ENCODE peak calls at places on chromosomes 1 and 21, in eight cellular contexts. One of them, this sample, is unnamed.

GRCh38 chr1:168801032-168801745 is 72.2 kb upstream of the DPT start:
- DNase-seq in esophagus squamous epithelium: no peak
- DNase-seq in psoas muscle: no peak
- DNase-seq in fibroblast of lung: peak
- DNase-seq in hepatocyte: peak
- DNase-seq in glutamatergic neuron: no peak
- DNase-seq in astrocyte of the spinal cord: no peak
- DNase-seq in colonic mucosa: no peak
- DNase-seq in this sample: no peak

GRCh38 chr1:8858888-8859706 is 19.4 kb downstream of the ENO1 start:
- DNase-seq in esophagus squamous epithelium: no peak
- DNase-seq in glutamatergic neuron: peak
- DNase-seq in colonic mucosa: peak
- DNase-seq in psoas muscle: no peak
- DNase-seq in hepatocyte: peak
- DNase-seq in astrocyte of the spinal cord: peak
- DNase-seq in fibroblast of lung: peak
- DNase-seq in this sample: no peak

GRCh38 chr1:1946540-1946939 is 27.5 kb upstream of the TMEM52 start:
- DNase-seq in glutamatergic neuron: no peak
- DNase-seq in esophagus squamous epithelium: no peak
- DNase-seq in colonic mucosa: no peak
- DNase-seq in astrocyte of the spinal cord: no peak
- DNase-seq in psoas muscle: peak
- DNase-seq in fibroblast of lung: peak
- DNase-seq in hepatocyte: no peak
- DNase-seq in this sample: no peak

GRCh38 chr1:61533546-61533945 is 191.4 kb downstream of the TM2D1 start:
- DNase-seq in psoas muscle: no peak
- DNase-seq in colonic mucosa: no peak
- DNase-seq in hepatocyte: no peak
- DNase-seq in astrocyte of the spinal cord: no peak
- DNase-seq in glutamatergic neuron: no peak
- DNase-seq in fibroblast of lung: no peak
- DNase-seq in esophagus squamous epithelium: no peak
- DNase-seq in this sample: no peak

GRCh38 chr1:220528679-220529529 is 968 bp downstream of the MARK1 start:
- DNase-seq in astrocyte of the spinal cord: no peak
- DNase-seq in colonic mucosa: peak
- DNase-seq in esophagus squamous epithelium: no peak
- DNase-seq in hepatocyte: peak
- DNase-seq in glutamatergic neuron: peak
- DNase-seq in fibroblast of lung: no peak
- DNase-seq in psoas muscle: no peak
- DNase-seq in this sample: peak

GRCh38 chr1:165600793-165601192 is 30.2 kb upstream of the MGST3 start:
- DNase-seq in glutamatergic neuron: no peak
- DNase-seq in colonic mucosa: no peak
- DNase-seq in psoas muscle: no peak
- DNase-seq in hepatocyte: no peak
- DNase-seq in astrocyte of the spinal cord: no peak
- DNase-seq in fibroblast of lung: no peak
- DNase-seq in esophagus squamous epithelium: no peak
- DNase-seq in this sample: no peak

GRCh38 chr1:3251099-3251809 is 182.3 kb downstream of the PRDM16 start:
- DNase-seq in fibroblast of lung: no peak
- DNase-seq in colonic mucosa: no peak
- DNase-seq in astrocyte of the spinal cord: no peak
- DNase-seq in psoas muscle: no peak
- DNase-seq in esophagus squamous epithelium: no peak
- DNase-seq in glutamatergic neuron: no peak
- DNase-seq in hepatocyte: peak
- DNase-seq in this sample: no peak

GRCh38 chr1:228181105-228181504 is 15.5 kb downstream of the IBA57 start:
- DNase-seq in hepatocyte: no peak
- DNase-seq in fibroblast of lung: no peak
- DNase-seq in astrocyte of the spinal cord: no peak
- DNase-seq in psoas muscle: no peak
- DNase-seq in colonic mucosa: no peak
- DNase-seq in esophagus squamous epithelium: no peak
- DNase-seq in glutamatergic neuron: no peak
- DNase-seq in this sample: peak

GRCh38 chr1:41679994-41680393 is 195.5 kb upstream of the EDN2 start:
- DNase-seq in colonic mucosa: no peak
- DNase-seq in esophagus squamous epithelium: no peak
- DNase-seq in fibroblast of lung: no peak
- DNase-seq in astrocyte of the spinal cord: no peak
- DNase-seq in hepatocyte: no peak
- DNase-seq in psoas muscle: no peak
- DNase-seq in glutamatergic neuron: no peak
- DNase-seq in this sample: no peak

GRCh38 chr1:197265168-197265567 is 2.9 kb upstream of the CRB1 start:
- DNase-seq in astrocyte of the spinal cord: no peak
- DNase-seq in hepatocyte: no peak
- DNase-seq in esophagus squamous epithelium: no peak
- DNase-seq in glutamatergic neuron: no peak
- DNase-seq in psoas muscle: no peak
- DNase-seq in colonic mucosa: no peak
- DNase-seq in fibroblast of lung: no peak
- DNase-seq in this sample: no peak

DNA sequence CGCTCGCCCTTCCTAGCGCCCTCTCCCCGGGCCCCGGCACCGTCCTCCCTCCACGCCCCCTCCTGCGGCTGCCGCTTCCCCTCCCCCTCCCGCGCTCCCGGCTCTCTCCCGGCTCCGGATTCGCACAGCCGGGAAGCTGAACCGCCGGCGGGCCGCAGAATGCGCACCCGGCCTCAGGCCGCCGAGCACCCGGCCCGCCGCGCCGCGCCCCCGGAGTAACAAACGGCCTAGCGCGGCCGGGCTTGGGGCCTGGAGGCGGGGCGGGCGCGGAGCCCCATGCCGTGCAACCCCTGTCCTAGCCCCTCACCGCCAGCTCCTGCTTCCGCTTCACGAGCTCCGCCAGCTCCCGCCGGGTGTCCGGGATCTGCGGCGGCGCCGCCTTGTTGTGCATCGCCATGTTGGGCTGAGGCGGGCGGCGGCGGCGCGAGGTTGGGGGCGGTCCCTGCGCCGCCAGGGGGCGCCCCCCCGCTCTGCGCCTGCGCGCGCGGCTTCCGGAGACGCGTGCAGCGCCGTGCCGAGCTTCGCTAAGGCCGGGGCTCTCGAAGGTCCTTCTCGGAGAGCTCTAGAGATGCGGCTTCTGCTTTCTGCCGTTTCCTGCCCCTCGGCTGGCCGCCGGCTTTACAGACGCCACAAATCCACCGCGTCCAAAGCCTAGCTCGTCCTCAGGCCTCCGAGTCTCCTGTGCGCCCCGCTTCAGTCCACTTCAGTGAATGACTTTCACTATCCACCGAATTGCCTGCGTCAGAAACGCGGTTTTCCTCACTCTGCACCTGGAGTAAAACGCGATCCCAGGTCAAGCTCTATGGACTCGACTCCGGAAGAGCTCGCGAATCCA is at the start of gene MEAF6:
- DNase-seq in colonic mucosa: peak
- DNase-seq in glutamatergic neuron: peak
- DNase-seq in astrocyte of the spinal cord: peak
- DNase-seq in hepatocyte: peak
- DNase-seq in psoas muscle: peak
- DNase-seq in esophagus squamous epithelium: peak
- DNase-seq in fibroblast of lung: peak
- DNase-seq in this sample: peak
- TF ChIP-seq CTCF in colonic mucosa: peak
- TF ChIP-seq CTCF in glutamatergic neuron: peak
- TF ChIP-seq CTCF in astrocyte of the spinal cord: peak
- TF ChIP-seq CTCF in hepatocyte: peak
- TF ChIP-seq CTCF in psoas muscle: peak
- TF ChIP-seq CTCF in esophagus squamous epithelium: peak
- TF ChIP-seq CTCF in fibroblast of lung: no peak
- TF ChIP-seq CTCF in this sample: peak

GRCh38 chr1:65022264-65022663 is 55.9 kb upstream of the JAK1 start:
- DNase-seq in glutamatergic neuron: no peak
- DNase-seq in colonic mucosa: no peak
- DNase-seq in astrocyte of the spinal cord: no peak
- DNase-seq in esophagus squamous epithelium: no peak
- DNase-seq in psoas muscle: no peak
- DNase-seq in hepatocyte: no peak
- DNase-seq in fibroblast of lung: no peak
- DNase-seq in this sample: no peak

GRCh38 chr1:65025794-65026193 is 59.4 kb upstream of the JAK1 start:
- DNase-seq in esophagus squamous epithelium: no peak
- DNase-seq in psoas muscle: no peak
- DNase-seq in glutamatergic neuron: no peak
- DNase-seq in astrocyte of the spinal cord: no peak
- DNase-seq in fibroblast of lung: no peak
- DNase-seq in colonic mucosa: no peak
- DNase-seq in hepatocyte: no peak
- DNase-seq in this sample: no peak

GRCh38 chr1:65026235-65026634 is 59.9 kb upstream of the JAK1 start:
- DNase-seq in esophagus squamous epithelium: no peak
- DNase-seq in colonic mucosa: no peak
- DNase-seq in fibroblast of lung: no peak
- DNase-seq in hepatocyte: no peak
- DNase-seq in psoas muscle: no peak
- DNase-seq in astrocyte of the spinal cord: no peak
- DNase-seq in glutamatergic neuron: no peak
- DNase-seq in this sample: no peak

GRCh38 chr1:65021792-65022191 is 55.4 kb upstream of the JAK1 start:
- DNase-seq in colonic mucosa: no peak
- DNase-seq in glutamatergic neuron: no peak
- DNase-seq in psoas muscle: no peak
- DNase-seq in esophagus squamous epithelium: no peak
- DNase-seq in hepatocyte: no peak
- DNase-seq in astrocyte of the spinal cord: no peak
- DNase-seq in fibroblast of lung: no peak
- DNase-seq in this sample: no peak

GRCh38 chr1:65020774-65021173 is 54.4 kb upstream of the JAK1 start:
- DNase-seq in psoas muscle: no peak
- DNase-seq in colonic mucosa: no peak
- DNase-seq in esophagus squamous epithelium: no peak
- DNase-seq in hepatocyte: no peak
- DNase-seq in glutamatergic neuron: no peak
- DNase-seq in fibroblast of lung: no peak
- DNase-seq in astrocyte of the spinal cord: no peak
- DNase-seq in this sample: no peak
- TF ChIP-seq CTCF in psoas muscle: peak
- TF ChIP-seq CTCF in colonic mucosa: no peak
- TF ChIP-seq CTCF in esophagus squamous epithelium: no peak
- TF ChIP-seq CTCF in hepatocyte: peak
- TF ChIP-seq CTCF in glutamatergic neuron: no peak
- TF ChIP-seq CTCF in fibroblast of lung: peak
- TF ChIP-seq CTCF in astrocyte of the spinal cord: peak
- TF ChIP-seq CTCF in this sample: no peak

GRCh38 chr1:147515046-147515869 is 26.0 kb upstream of the BCL9 start:
- DNase-seq in hepatocyte: peak
- DNase-seq in astrocyte of the spinal cord: peak
- DNase-seq in fibroblast of lung: peak
- DNase-seq in psoas muscle: no peak
- DNase-seq in glutamatergic neuron: no peak
- DNase-seq in colonic mucosa: peak
- DNase-seq in esophagus squamous epithelium: no peak
- DNase-seq in this sample: no peak
- TF ChIP-seq CTCF in hepatocyte: peak
- TF ChIP-seq CTCF in astrocyte of the spinal cord: no peak
- TF ChIP-seq CTCF in fibroblast of lung: no peak
- TF ChIP-seq CTCF in psoas muscle: peak
- TF ChIP-seq CTCF in glutamatergic neuron: no peak
- TF ChIP-seq CTCF in colonic mucosa: peak
- TF ChIP-seq CTCF in esophagus squamous epithelium: no peak
- TF ChIP-seq CTCF in this sample: no peak

GRCh38 chr1:230632273-230632873 is 9.9 kb upstream of the COG2 start:
- DNase-seq in astrocyte of the spinal cord: no peak
- DNase-seq in psoas muscle: no peak
- DNase-seq in glutamatergic neuron: no peak
- DNase-seq in hepatocyte: peak
- DNase-seq in esophagus squamous epithelium: no peak
- DNase-seq in colonic mucosa: peak
- DNase-seq in fibroblast of lung: peak
- DNase-seq in this sample: no peak
- TF ChIP-seq CTCF in astrocyte of the spinal cord: peak
- TF ChIP-seq CTCF in psoas muscle: no peak
- TF ChIP-seq CTCF in glutamatergic neuron: peak
- TF ChIP-seq CTCF in hepatocyte: peak
- TF ChIP-seq CTCF in esophagus squamous epithelium: no peak
- TF ChIP-seq CTCF in colonic mucosa: peak
- TF ChIP-seq CTCF in fibroblast of lung: peak
- TF ChIP-seq CTCF in this sample: no peak

GRCh38 chr1:161171696-161172095 is 5.5 kb downstream of the PPOX start:
- DNase-seq in astrocyte of the spinal cord: no peak
- DNase-seq in hepatocyte: no peak
- DNase-seq in colonic mucosa: no peak
- DNase-seq in esophagus squamous epithelium: no peak
- DNase-seq in psoas muscle: no peak
- DNase-seq in glutamatergic neuron: no peak
- DNase-seq in fibroblast of lung: no peak
- DNase-seq in this sample: no peak

GRCh38 chr1:161172776-161173376 is 4.4 kb downstream of the B4GALT3 start:
- DNase-seq in psoas muscle: peak
- DNase-seq in esophagus squamous epithelium: no peak
- DNase-seq in fibroblast of lung: peak
- DNase-seq in astrocyte of the spinal cord: peak
- DNase-seq in glutamatergic neuron: no peak
- DNase-seq in colonic mucosa: no peak
- DNase-seq in hepatocyte: no peak
- DNase-seq in this sample: no peak

GRCh38 chr1:161172349-161172748 is 5.0 kb downstream of the B4GALT3 start:
- DNase-seq in astrocyte of the spinal cord: no peak
- DNase-seq in esophagus squamous epithelium: no peak
- DNase-seq in hepatocyte: no peak
- DNase-seq in glutamatergic neuron: no peak
- DNase-seq in fibroblast of lung: no peak
- DNase-seq in colonic mucosa: no peak
- DNase-seq in psoas muscle: no peak
- DNase-seq in this sample: no peak

GRCh38 chr1:161168906-161169305 is 2.7 kb downstream of the PPOX start:
- DNase-seq in astrocyte of the spinal cord: no peak
- DNase-seq in colonic mucosa: no peak
- DNase-seq in glutamatergic neuron: no peak
- DNase-seq in fibroblast of lung: no peak
- DNase-seq in esophagus squamous epithelium: no peak
- DNase-seq in psoas muscle: no peak
- DNase-seq in hepatocyte: no peak
- DNase-seq in this sample: no peak

DNA sequence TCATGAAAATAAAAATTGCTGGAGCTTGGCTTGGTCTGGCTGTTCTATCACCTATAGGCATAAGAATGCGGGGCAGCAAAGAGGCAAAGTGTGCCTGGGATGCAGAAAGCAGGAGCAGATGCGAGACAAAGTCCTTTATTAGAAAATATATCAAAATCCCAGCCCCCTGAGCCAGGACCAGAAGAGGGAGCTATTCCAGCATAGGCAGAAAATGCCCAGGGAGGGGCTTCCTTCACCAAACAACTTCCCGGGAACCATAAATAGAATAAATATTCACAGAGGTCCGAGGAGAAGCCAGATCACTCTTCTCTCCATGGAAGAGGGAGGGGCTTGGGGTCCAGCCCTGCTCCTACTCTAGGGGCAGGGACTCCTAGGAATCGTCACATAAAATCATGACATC is 5.0 kb downstream of the PPOX start:
- DNase-seq in astrocyte of the spinal cord: no peak
- DNase-seq in fibroblast of lung: no peak
- DNase-seq in esophagus squamous epithelium: no peak
- DNase-seq in psoas muscle: no peak
- DNase-seq in glutamatergic neuron: no peak
- DNase-seq in hepatocyte: no peak
- DNase-seq in colonic mucosa: no peak
- DNase-seq in this sample: no peak
- TF ChIP-seq CTCF in astrocyte of the spinal cord: peak
- TF ChIP-seq CTCF in fibroblast of lung: peak
- TF ChIP-seq CTCF in esophagus squamous epithelium: no peak
- TF ChIP-seq CTCF in psoas muscle: no peak
- TF ChIP-seq CTCF in glutamatergic neuron: no peak
- TF ChIP-seq CTCF in hepatocyte: no peak
- TF ChIP-seq CTCF in colonic mucosa: no peak
- TF ChIP-seq CTCF in this sample: no peak

GRCh38 chr21:36429672-36430546 is 44.7 kb downstream of the CHAF1B start:
- DNase-seq in fibroblast of lung: peak
- DNase-seq in hepatocyte: peak
- DNase-seq in psoas muscle: peak
- DNase-seq in colonic mucosa: peak
- DNase-seq in glutamatergic neuron: peak
- DNase-seq in esophagus squamous epithelium: peak
- DNase-seq in astrocyte of the spinal cord: peak
- DNase-seq in this sample: peak
- TF ChIP-seq CTCF in fibroblast of lung: peak
- TF ChIP-seq CTCF in hepatocyte: no peak
- TF ChIP-seq CTCF in psoas muscle: peak
- TF ChIP-seq CTCF in colonic mucosa: no peak
- TF ChIP-seq CTCF in glutamatergic neuron: no peak
- TF ChIP-seq CTCF in esophagus squamous epithelium: peak
- TF ChIP-seq CTCF in astrocyte of the spinal cord: no peak
- TF ChIP-seq CTCF in this sample: no peak

This sample was measured in sigmoid colon.